ENCODE peak calls at places on chromosomes 13 and 19, in seven cellular contexts. One of them, this sample, is unnamed.

GRCh38 chr13:110911880-110912279 is 3.0 kb downstream of the ANKRD10 start:
- DNase-seq in aorta: no peak
- DNase-seq in suprapubic skin: no peak
- DNase-seq in BE2C: no peak
- DNase-seq in NB4: no peak
- DNase-seq in fibroblast of mammary gland: no peak
- DNase-seq in ascending aorta: no peak
- DNase-seq in this sample: no peak

GRCh38 chr13:51562011-51562671 is 22.1 kb upstream of the WDFY2 start:
- DNase-seq in NB4: no peak
- DNase-seq in BE2C: no peak
- DNase-seq in ascending aorta: no peak
- DNase-seq in suprapubic skin: no peak
- DNase-seq in fibroblast of mammary gland: no peak
- DNase-seq in aorta: peak; percentile 37
- DNase-seq in this sample: no peak

GRCh38 chr19:40691421-40692211 is 1.2 kb upstream of the NUMBL start:
- DNase-seq in ascending aorta: no peak
- DNase-seq in BE2C: no peak
- DNase-seq in aorta: no peak
- DNase-seq in suprapubic skin: no peak
- DNase-seq in NB4: peak; percentile 37
- DNase-seq in fibroblast of mammary gland: peak; percentile 36
- DNase-seq in this sample: no peak

GRCh38 chr13:62110079-62110478 is 694.4 kb upstream of the PCDH20 start:
- DNase-seq in NB4: no peak
- DNase-seq in suprapubic skin: no peak
- DNase-seq in fibroblast of mammary gland: no peak
- DNase-seq in ascending aorta: no peak
- DNase-seq in aorta: no peak
- DNase-seq in BE2C: no peak
- DNase-seq in this sample: no peak

GRCh38 chr13:113455384-113455783 is 2.1 kb upstream of the ADPRHL1 start:
- DNase-seq in NB4: no peak
- DNase-seq in ascending aorta: no peak
- DNase-seq in aorta: no peak
- DNase-seq in BE2C: no peak
- DNase-seq in suprapubic skin: no peak
- DNase-seq in fibroblast of mammary gland: no peak
- DNase-seq in this sample: no peak

GRCh38 chr13:49667773-49668172 is 23.5 kb downstream of the EBPL start:
- DNase-seq in BE2C: no peak
- DNase-seq in suprapubic skin: no peak
- DNase-seq in aorta: no peak
- DNase-seq in NB4: no peak
- DNase-seq in fibroblast of mammary gland: peak; percentile 45
- DNase-seq in ascending aorta: no peak
- DNase-seq in this sample: no peak

GRCh38 chr13:111337206-111337605 is 16.8 kb downstream of the TEX29 start:
- DNase-seq in BE2C: no peak
- DNase-seq in suprapubic skin: no peak
- DNase-seq in aorta: no peak
- DNase-seq in fibroblast of mammary gland: peak; percentile 99
- DNase-seq in NB4: no peak
- DNase-seq in ascending aorta: no peak
- DNase-seq in this sample: no peak

GRCh38 chr13:110680852-110681251 is 25.1 kb downstream of the CARS2 start:
- DNase-seq in fibroblast of mammary gland: peak; percentile 29
- DNase-seq in NB4: peak; percentile 40
- DNase-seq in BE2C: peak; percentile 29
- DNase-seq in suprapubic skin: no peak
- DNase-seq in ascending aorta: no peak
- DNase-seq in aorta: no peak
- DNase-seq in this sample: peak; percentile 29

GRCh38 chr19:15623711-15624318 is 8.8 kb downstream of the CYP4F8 start:
- DNase-seq in suprapubic skin: no peak
- DNase-seq in NB4: peak; percentile 48
- DNase-seq in aorta: no peak
- DNase-seq in ascending aorta: no peak
- DNase-seq in BE2C: no peak
- DNase-seq in fibroblast of mammary gland: no peak
- DNase-seq in this sample: peak; percentile 61

GRCh38 chr19:49570138-49570856 is 10.1 kb downstream of the NOSIP start:
- DNase-seq in suprapubic skin: no peak
- DNase-seq in NB4: peak; percentile 88
- DNase-seq in fibroblast of mammary gland: peak; percentile 91
- DNase-seq in BE2C: peak; percentile 75
- DNase-seq in ascending aorta: no peak
- DNase-seq in aorta: no peak
- DNase-seq in this sample: peak; percentile 96

GRCh38 chr13:113903912-113904311 is 40.0 kb upstream of the GAS6 start:
- DNase-seq in fibroblast of mammary gland: no peak
- DNase-seq in BE2C: no peak
- DNase-seq in suprapubic skin: no peak
- DNase-seq in ascending aorta: no peak
- DNase-seq in NB4: no peak
- DNase-seq in aorta: no peak
- DNase-seq in this sample: no peak

GRCh38 chr13:32284927-32285632 is 30.1 kb downstream of the ZAR1L start:
- DNase-seq in BE2C: no peak
- DNase-seq in suprapubic skin: no peak
- DNase-seq in fibroblast of mammary gland: peak; percentile 84
- DNase-seq in ascending aorta: no peak
- DNase-seq in aorta: no peak
- DNase-seq in NB4: no peak
- DNase-seq in this sample: peak; percentile 70

GRCh38 chr13:24564881-24565280 is 52.3 kb upstream of the PARP4 start:
- DNase-seq in suprapubic skin: no peak
- DNase-seq in fibroblast of mammary gland: no peak
- DNase-seq in ascending aorta: no peak
- DNase-seq in BE2C: no peak
- DNase-seq in aorta: no peak
- DNase-seq in NB4: no peak
- DNase-seq in this sample: no peak

DNA sequence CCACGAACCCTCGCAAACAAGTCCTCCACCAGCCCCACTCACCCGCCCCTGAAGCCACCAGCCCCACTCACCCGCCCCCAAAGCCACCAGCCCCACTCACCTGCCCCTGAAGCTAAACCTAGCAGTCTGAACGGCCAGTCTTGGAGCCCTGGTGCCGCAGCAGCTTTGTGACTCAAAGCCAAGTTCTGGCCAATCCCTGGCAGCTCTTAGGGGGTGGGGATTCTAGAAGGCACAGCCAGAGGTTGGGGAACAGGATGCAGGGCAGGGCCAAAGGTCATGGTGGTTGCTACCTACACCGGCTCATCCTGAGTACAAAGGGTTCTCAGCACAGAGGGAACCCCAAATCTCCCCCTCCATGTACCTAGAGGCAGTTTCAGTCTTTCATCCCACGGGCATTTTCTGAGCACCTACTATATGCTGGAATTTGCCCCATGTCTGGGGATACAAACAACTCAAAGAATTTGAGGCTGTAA is at the start of gene IQCN:
- DNase-seq in suprapubic skin: peak; percentile 87
- DNase-seq in BE2C: no peak
- DNase-seq in NB4: peak; percentile 62
- DNase-seq in aorta: no peak
- DNase-seq in ascending aorta: no peak
- DNase-seq in fibroblast of mammary gland: no peak
- DNase-seq in this sample: no peak
- H3K4me3 ChIP-seq in suprapubic skin: peak within 1 kb of the TSS; percentile 25
- H3K4me3 ChIP-seq in BE2C: no peak within 1 kb of the TSS
- H3K4me3 ChIP-seq in NB4: no peak within 1 kb of the TSS
- H3K4me3 ChIP-seq in aorta: no peak within 1 kb of the TSS
- H3K4me3 ChIP-seq in ascending aorta: peak within 1 kb of the TSS; percentile 26
- H3K4me3 ChIP-seq in fibroblast of mammary gland: no peak within 1 kb of the TSS
- H3K4me3 ChIP-seq in this sample: no peak within 1 kb of the TSS

GRCh38 chr19:35123573-35123972 is 8.0 kb downstream of the FXYD3 start:
- DNase-seq in suprapubic skin: no peak
- DNase-seq in fibroblast of mammary gland: no peak
- DNase-seq in ascending aorta: peak; percentile 53
- DNase-seq in NB4: no peak
- DNase-seq in BE2C: no peak
- DNase-seq in aorta: peak; percentile 88
- DNase-seq in this sample: no peak
- H3K4me3 ChIP-seq in suprapubic skin: peak overlapping the region; percentile 47
- H3K4me3 ChIP-seq in fibroblast of mammary gland: no peak overlapping the region
- H3K4me3 ChIP-seq in ascending aorta: peak overlapping the region; percentile 64
- H3K4me3 ChIP-seq in NB4: no peak overlapping the region
- H3K4me3 ChIP-seq in BE2C: no peak overlapping the region
- H3K4me3 ChIP-seq in aorta: no peak overlapping the region
- H3K4me3 ChIP-seq in this sample: no peak overlapping the region

DNA sequence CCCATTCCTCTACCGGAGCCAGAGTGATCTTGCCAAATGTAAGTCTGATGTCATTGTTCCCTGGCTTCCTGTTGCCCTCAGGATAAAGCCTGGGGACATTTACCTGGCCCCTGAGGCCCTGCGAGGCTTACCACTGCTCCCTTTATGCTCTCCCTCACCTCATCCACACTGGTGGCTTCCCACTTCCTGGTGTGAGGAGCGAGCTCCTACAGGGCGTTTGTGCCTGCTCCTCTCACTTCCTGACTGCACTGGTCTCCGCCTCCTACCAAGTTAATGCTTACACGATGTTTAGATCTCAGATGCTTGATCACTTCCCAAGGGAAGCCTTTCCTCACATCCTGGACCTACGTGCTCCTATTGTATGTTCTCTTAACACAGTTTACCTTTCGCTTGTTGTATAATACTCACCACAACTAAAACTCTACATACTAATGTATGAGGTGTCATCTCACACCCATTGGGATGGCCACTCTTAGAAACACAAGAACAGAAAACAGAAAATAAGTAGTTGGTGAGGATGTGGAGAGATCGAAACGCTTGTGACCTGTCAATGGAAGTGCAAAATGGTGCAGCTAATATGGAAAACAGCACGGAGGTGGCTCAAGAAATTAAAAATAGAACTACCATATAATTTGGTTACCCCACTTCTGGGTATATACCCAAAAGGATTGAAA is 177.6 kb downstream of the SHISA2 start:
- DNase-seq in BE2C: no peak
- DNase-seq in suprapubic skin: no peak
- DNase-seq in NB4: peak; percentile 76
- DNase-seq in fibroblast of mammary gland: no peak
- DNase-seq in ascending aorta: no peak
- DNase-seq in aorta: no peak
- DNase-seq in this sample: no peak
- H3K4me3 ChIP-seq in BE2C: no peak overlapping the region
- H3K4me3 ChIP-seq in suprapubic skin: no peak overlapping the region
- H3K4me3 ChIP-seq in NB4: no peak overlapping the region
- H3K4me3 ChIP-seq in fibroblast of mammary gland: no peak overlapping the region
- H3K4me3 ChIP-seq in ascending aorta: no peak overlapping the region
- H3K4me3 ChIP-seq in aorta: no peak overlapping the region
- H3K4me3 ChIP-seq in this sample: no peak overlapping the region

DNA sequence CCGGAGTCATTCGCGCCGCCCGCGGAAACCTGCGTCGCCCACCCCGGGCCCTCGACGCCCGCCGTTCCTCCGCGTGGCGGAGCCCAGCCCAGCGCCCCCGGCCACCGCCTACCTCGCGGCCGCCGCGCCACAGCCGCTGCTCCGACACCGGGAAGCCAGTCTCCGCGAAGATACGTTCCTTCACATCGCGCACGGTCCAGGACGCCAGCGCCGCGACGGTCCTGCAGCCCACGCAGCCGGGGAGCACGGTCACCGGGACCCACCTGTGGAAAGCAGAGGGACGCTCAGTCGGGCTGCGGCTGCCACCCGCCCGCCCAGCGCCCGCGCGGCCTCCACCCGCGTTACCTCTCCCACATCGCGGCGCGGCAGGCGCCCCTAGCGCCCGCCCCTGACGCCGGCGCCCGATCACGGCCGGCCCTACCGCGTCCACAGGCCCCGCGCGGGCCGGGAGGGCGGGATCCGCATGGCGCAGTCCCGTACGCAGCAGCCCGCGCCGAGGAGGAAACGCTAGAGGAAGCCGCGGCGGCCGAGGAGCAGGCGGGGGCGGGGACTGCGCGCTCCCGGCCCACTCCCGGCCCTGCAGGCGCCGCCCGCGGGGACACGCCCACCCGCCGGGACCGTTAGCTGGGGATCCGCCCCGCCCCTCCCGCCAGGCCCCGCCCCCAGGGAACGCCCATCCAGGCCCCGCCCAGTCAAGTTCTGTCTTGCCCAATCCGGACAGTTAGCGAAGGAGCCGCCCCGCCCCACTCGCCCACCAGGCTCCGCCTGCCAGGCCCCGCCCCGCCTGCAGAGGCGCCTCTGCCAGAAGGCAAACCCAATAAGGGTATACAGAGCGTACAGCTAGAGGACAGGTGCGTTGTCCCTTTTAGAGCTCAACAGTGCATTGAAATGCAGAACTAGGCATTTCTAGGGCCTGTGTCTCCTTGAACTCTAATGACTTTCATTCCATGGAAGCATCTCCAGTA is 58.2 kb downstream of the SACS start:
- DNase-seq in aorta: peak; percentile 97
- DNase-seq in suprapubic skin: peak; percentile 97
- DNase-seq in fibroblast of mammary gland: peak; percentile 90
- DNase-seq in BE2C: peak; percentile 99
- DNase-seq in NB4: peak; percentile 95
- DNase-seq in ascending aorta: peak; percentile 90
- DNase-seq in this sample: peak; percentile 98
- H3K4me3 ChIP-seq in aorta: peak overlapping the region; percentile 52
- H3K4me3 ChIP-seq in suprapubic skin: peak overlapping the region; percentile 69
- H3K4me3 ChIP-seq in fibroblast of mammary gland: peak overlapping the region; percentile 59
- H3K4me3 ChIP-seq in BE2C: peak overlapping the region; percentile 66
- H3K4me3 ChIP-seq in NB4: peak overlapping the region; percentile 74
- H3K4me3 ChIP-seq in ascending aorta: peak overlapping the region; percentile 90
- H3K4me3 ChIP-seq in this sample: peak overlapping the region; percentile 85